ENCODE peak calls at places on chromosome 22, in eight cellular contexts. One of them, this sample, is unnamed. For H3K4me1 and H3K27me3, the result is how much of the 10 kb centered on the place peaks cover.

GRCh38 chr22:45112136-45112879 is 51.4 kb upstream of the NUP50 start:
- DNase-seq in transverse colon: no peak
- DNase-seq in left lung: no peak
- DNase-seq in heart right ventricle: no peak
- DNase-seq in fibroblast of lung: peak
- DNase-seq in Panc1: no peak
- DNase-seq in CD4-positive, alpha-beta memory T cell: no peak
- DNase-seq in stomach: no peak
- DNase-seq in this sample: no peak

GRCh38 chr22:41976070-41976901 is 7.0 kb downstream of the SEPTIN3 start:
- DNase-seq in transverse colon: peak
- DNase-seq in left lung: peak
- DNase-seq in heart right ventricle: no peak
- DNase-seq in fibroblast of lung: no peak
- DNase-seq in Panc1: no peak
- DNase-seq in CD4-positive, alpha-beta memory T cell: no peak
- DNase-seq in stomach: peak
- DNase-seq in this sample: no peak

GRCh38 chr22:35191412-35191811 is 65.9 kb upstream of the HMGXB4 start:
- DNase-seq in transverse colon: no peak
- DNase-seq in left lung: no peak
- DNase-seq in heart right ventricle: no peak
- DNase-seq in fibroblast of lung: peak
- DNase-seq in Panc1: no peak
- DNase-seq in CD4-positive, alpha-beta memory T cell: no peak
- DNase-seq in stomach: no peak
- DNase-seq in this sample: no peak

GRCh38 chr22:44012172-44012571 is 11.9 kb upstream of the PARVB start:
- DNase-seq in transverse colon: no peak
- DNase-seq in left lung: no peak
- DNase-seq in heart right ventricle: no peak
- DNase-seq in fibroblast of lung: no peak
- DNase-seq in Panc1: no peak
- DNase-seq in CD4-positive, alpha-beta memory T cell: no peak
- DNase-seq in stomach: no peak
- DNase-seq in this sample: no peak

GRCh38 chr22:46535876-46536558 is 1.4 kb downstream of the CELSR1 start:
- DNase-seq in transverse colon: no peak
- DNase-seq in left lung: peak
- DNase-seq in heart right ventricle: no peak
- DNase-seq in fibroblast of lung: no peak
- DNase-seq in Panc1: no peak
- DNase-seq in CD4-positive, alpha-beta memory T cell: no peak
- DNase-seq in stomach: no peak
- DNase-seq in this sample: no peak

GRCh38 chr22:24370426-24370825 is 57.0 kb upstream of the ADORA2A start:
- DNase-seq in transverse colon: no peak
- DNase-seq in left lung: no peak
- DNase-seq in heart right ventricle: no peak
- DNase-seq in fibroblast of lung: peak
- DNase-seq in Panc1: no peak
- DNase-seq in CD4-positive, alpha-beta memory T cell: no peak
- DNase-seq in stomach: no peak
- DNase-seq in this sample: no peak

GRCh38 chr22:41021039-41021654 is 70.0 kb downstream of the RBX1 start:
- DNase-seq in transverse colon: peak
- DNase-seq in left lung: peak
- DNase-seq in heart right ventricle: no peak
- DNase-seq in fibroblast of lung: no peak
- DNase-seq in Panc1: no peak
- DNase-seq in CD4-positive, alpha-beta memory T cell: no peak
- DNase-seq in stomach: no peak
- DNase-seq in this sample: no peak

GRCh38 chr22:45268167-45268957 is 16.4 kb upstream of the UPK3A start:
- DNase-seq in transverse colon: peak
- DNase-seq in left lung: no peak
- DNase-seq in heart right ventricle: no peak
- DNase-seq in fibroblast of lung: no peak
- DNase-seq in Panc1: no peak
- DNase-seq in CD4-positive, alpha-beta memory T cell: peak
- DNase-seq in stomach: peak
- DNase-seq in this sample: peak

GRCh38 chr22:34973016-34973415 is 92.9 kb upstream of the ISX start:
- DNase-seq in transverse colon: no peak
- DNase-seq in left lung: no peak
- DNase-seq in heart right ventricle: no peak
- DNase-seq in fibroblast of lung: no peak
- DNase-seq in Panc1: no peak
- DNase-seq in CD4-positive, alpha-beta memory T cell: no peak
- DNase-seq in stomach: no peak
- DNase-seq in this sample: no peak

GRCh38 chr22:30202531-30203006 is 44.0 kb downstream of the LIF start:
- DNase-seq in transverse colon: peak
- DNase-seq in left lung: no peak
- DNase-seq in heart right ventricle: no peak
- DNase-seq in fibroblast of lung: peak
- DNase-seq in Panc1: no peak
- DNase-seq in CD4-positive, alpha-beta memory T cell: no peak
- DNase-seq in stomach: peak
- DNase-seq in this sample: no peak

GRCh38 chr22:47124946-47125345 is 362.5 kb downstream of the TBC1D22A start:
- DNase-seq in transverse colon: no peak
- DNase-seq in left lung: peak
- DNase-seq in heart right ventricle: no peak
- DNase-seq in fibroblast of lung: no peak
- DNase-seq in Panc1: no peak
- DNase-seq in CD4-positive, alpha-beta memory T cell: no peak
- DNase-seq in stomach: no peak
- DNase-seq in this sample: no peak

GRCh38 chr22:32204211-32204855 is 540 bp downstream of the RFPL2 start:
- DNase-seq in transverse colon: no peak
- DNase-seq in left lung: peak
- DNase-seq in heart right ventricle: no peak
- DNase-seq in fibroblast of lung: no peak
- DNase-seq in Panc1: no peak
- DNase-seq in CD4-positive, alpha-beta memory T cell: peak
- DNase-seq in stomach: no peak
- DNase-seq in this sample: no peak

GRCh38 chr22:41327124-41327523 is 25.8 kb downstream of the ZC3H7B start:
- DNase-seq in transverse colon: no peak
- DNase-seq in left lung: no peak
- DNase-seq in heart right ventricle: no peak
- DNase-seq in fibroblast of lung: no peak
- DNase-seq in Panc1: no peak
- DNase-seq in CD4-positive, alpha-beta memory T cell: no peak
- DNase-seq in stomach: no peak
- DNase-seq in this sample: no peak

GRCh38 chr22:47203554-47203991 is 441.1 kb downstream of the TBC1D22A start:
- DNase-seq in transverse colon: no peak
- DNase-seq in left lung: no peak
- DNase-seq in heart right ventricle: no peak
- DNase-seq in fibroblast of lung: no peak
- DNase-seq in Panc1: no peak
- DNase-seq in CD4-positive, alpha-beta memory T cell: no peak
- DNase-seq in stomach: peak
- DNase-seq in this sample: no peak

GRCh38 chr22:38291201-38291777 is 18.5 kb upstream of the TMEM184B start:
- DNase-seq in transverse colon: no peak
- DNase-seq in left lung: no peak
- DNase-seq in heart right ventricle: peak
- DNase-seq in fibroblast of lung: no peak
- DNase-seq in Panc1: no peak
- DNase-seq in CD4-positive, alpha-beta memory T cell: no peak
- DNase-seq in stomach: no peak
- DNase-seq in this sample: no peak

GRCh38 chr22:30424471-30425326 is 869 bp upstream of the MTFP1 start:
- DNase-seq in transverse colon: peak
- DNase-seq in left lung: no peak
- DNase-seq in heart right ventricle: no peak
- DNase-seq in fibroblast of lung: no peak
- DNase-seq in Panc1: no peak
- DNase-seq in CD4-positive, alpha-beta memory T cell: no peak
- DNase-seq in stomach: no peak
- DNase-seq in this sample: no peak

GRCh38 chr22:30855677-30856518 is 112.7 kb downstream of the MORC2 start:
- DNase-seq in transverse colon: no peak
- DNase-seq in left lung: no peak
- DNase-seq in heart right ventricle: no peak
- DNase-seq in fibroblast of lung: no peak
- DNase-seq in Panc1: no peak
- DNase-seq in CD4-positive, alpha-beta memory T cell: no peak
- DNase-seq in stomach: peak
- DNase-seq in this sample: no peak

GRCh38 chr22:48098936-48099245 is 1336.4 kb downstream of the TBC1D22A start:
- DNase-seq in transverse colon: no peak
- DNase-seq in left lung: no peak
- DNase-seq in heart right ventricle: no peak
- DNase-seq in fibroblast of lung: no peak
- DNase-seq in Panc1: no peak
- DNase-seq in CD4-positive, alpha-beta memory T cell: no peak
- DNase-seq in stomach: no peak
- DNase-seq in this sample: no peak

GRCh38 chr22:39428597-39429071 is 28.2 kb upstream of the MGAT3 start:
- DNase-seq in transverse colon: no peak
- DNase-seq in left lung: peak
- DNase-seq in heart right ventricle: no peak
- DNase-seq in fibroblast of lung: no peak
- DNase-seq in Panc1: no peak
- DNase-seq in CD4-positive, alpha-beta memory T cell: no peak
- DNase-seq in stomach: no peak
- DNase-seq in this sample: peak

DNA sequence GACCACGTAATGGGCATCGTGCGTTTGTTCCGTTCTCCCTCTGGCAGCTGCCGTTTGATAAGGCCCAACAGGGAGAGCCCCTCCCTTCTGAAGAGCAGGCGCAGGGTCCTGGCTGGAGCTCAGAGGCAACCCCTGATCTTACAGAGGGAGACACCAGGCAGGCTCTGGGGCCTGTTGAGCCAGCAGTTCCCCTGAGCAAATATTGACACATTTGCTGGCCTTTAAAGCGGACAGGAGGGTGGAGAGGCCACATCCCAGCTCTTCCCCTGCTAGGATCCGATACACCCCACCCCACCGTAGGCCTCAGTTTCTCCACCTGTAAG is 11.8 kb upstream of the C1QTNF6 start:
- DNase-seq in transverse colon: no peak
- DNase-seq in left lung: no peak
- DNase-seq in heart right ventricle: no peak
- DNase-seq in fibroblast of lung: no peak
- DNase-seq in Panc1: no peak
- DNase-seq in CD4-positive, alpha-beta memory T cell: no peak
- DNase-seq in stomach: no peak
- DNase-seq in this sample: no peak
- H3K4me1 ChIP-seq in transverse colon: under half
- H3K4me1 ChIP-seq in left lung: under half
- H3K4me1 ChIP-seq in heart right ventricle: under half
- H3K4me1 ChIP-seq in fibroblast of lung: under half
- H3K4me1 ChIP-seq in Panc1: under half
- H3K4me1 ChIP-seq in CD4-positive, alpha-beta memory T cell: under half
- H3K4me1 ChIP-seq in stomach: under half
- H3K4me1 ChIP-seq in this sample: under half

GRCh38 chr22:25833676-25834075 is 91.7 kb downstream of the MYO18B start:
- DNase-seq in transverse colon: no peak
- DNase-seq in left lung: no peak
- DNase-seq in heart right ventricle: no peak
- DNase-seq in fibroblast of lung: no peak
- DNase-seq in Panc1: no peak
- DNase-seq in CD4-positive, alpha-beta memory T cell: no peak
- DNase-seq in stomach: no peak
- DNase-seq in this sample: no peak
- H3K27ac ChIP-seq in transverse colon: no peak
- H3K27ac ChIP-seq in left lung: no peak
- H3K27ac ChIP-seq in heart right ventricle: peak
- H3K27ac ChIP-seq in fibroblast of lung: no peak
- H3K27ac ChIP-seq in Panc1: no peak
- H3K27ac ChIP-seq in CD4-positive, alpha-beta memory T cell: no peak
- H3K27ac ChIP-seq in stomach: no peak
- H3K27ac ChIP-seq in this sample: no peak

GRCh38 chr22:25420925-25421904 is 143.3 kb upstream of the GRK3 start:
- DNase-seq in transverse colon: no peak
- DNase-seq in left lung: peak
- DNase-seq in heart right ventricle: no peak
- DNase-seq in fibroblast of lung: peak
- DNase-seq in Panc1: no peak
- DNase-seq in CD4-positive, alpha-beta memory T cell: no peak
- DNase-seq in stomach: no peak
- DNase-seq in this sample: no peak
- H3K27me3 ChIP-seq in transverse colon: half or more
- H3K27me3 ChIP-seq in left lung: under half
- H3K27me3 ChIP-seq in heart right ventricle: half or more
- H3K27me3 ChIP-seq in fibroblast of lung: under half
- H3K27me3 ChIP-seq in Panc1: under half
- H3K27me3 ChIP-seq in CD4-positive, alpha-beta memory T cell: under half
- H3K27me3 ChIP-seq in stomach: under half
- H3K27me3 ChIP-seq in this sample: under half

GRCh38 chr22:23183107-23183698 is 2.9 kb downstream of the BCR start:
- DNase-seq in transverse colon: peak
- DNase-seq in left lung: peak
- DNase-seq in heart right ventricle: peak
- DNase-seq in fibroblast of lung: peak
- DNase-seq in Panc1: no peak
- DNase-seq in CD4-positive, alpha-beta memory T cell: no peak
- DNase-seq in stomach: peak
- DNase-seq in this sample: peak

GRCh38 chr22:23180301-23180892 is at the start of gene BCR:
- DNase-seq in transverse colon: peak
- DNase-seq in left lung: peak
- DNase-seq in heart right ventricle: peak
- DNase-seq in fibroblast of lung: peak
- DNase-seq in Panc1: no peak
- DNase-seq in CD4-positive, alpha-beta memory T cell: peak
- DNase-seq in stomach: peak
- DNase-seq in this sample: no peak

GRCh38 chr22:23182289-23183106 is 2.2 kb downstream of the BCR start:
- DNase-seq in transverse colon: no peak
- DNase-seq in left lung: peak
- DNase-seq in heart right ventricle: no peak
- DNase-seq in fibroblast of lung: no peak
- DNase-seq in Panc1: no peak
- DNase-seq in CD4-positive, alpha-beta memory T cell: peak
- DNase-seq in stomach: no peak
- DNase-seq in this sample: no peak

GRCh38 chr22:23180893-23181762 is 819 bp downstream of the BCR start:
- DNase-seq in transverse colon: peak
- DNase-seq in left lung: peak
- DNase-seq in heart right ventricle: no peak
- DNase-seq in fibroblast of lung: no peak
- DNase-seq in Panc1: no peak
- DNase-seq in CD4-positive, alpha-beta memory T cell: no peak
- DNase-seq in stomach: no peak
- DNase-seq in this sample: no peak

DNA sequence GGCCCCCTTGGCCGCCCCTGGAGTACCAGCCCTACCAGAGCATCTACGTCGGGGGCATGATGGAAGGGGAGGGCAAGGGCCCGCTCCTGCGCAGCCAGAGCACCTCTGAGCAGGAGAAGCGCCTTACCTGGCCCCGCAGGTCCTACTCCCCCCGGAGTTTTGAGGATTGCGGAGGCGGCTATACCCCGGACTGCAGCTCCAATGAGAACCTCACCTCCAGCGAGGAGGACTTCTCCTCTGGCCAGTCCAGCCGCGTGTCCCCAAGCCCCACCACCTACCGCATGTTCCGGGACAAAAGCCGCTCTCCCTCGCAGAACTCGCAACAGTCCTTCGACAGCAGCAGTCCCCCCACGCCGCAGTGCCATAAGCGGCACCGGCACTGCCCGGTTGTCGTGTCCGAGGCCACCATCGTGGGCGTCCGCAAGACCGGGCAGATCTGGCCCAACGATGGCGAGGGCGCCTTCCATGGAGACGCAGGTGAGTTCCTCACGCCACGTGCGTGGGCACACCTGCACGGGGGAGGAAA is 1.5 kb downstream of the BCR start:
- DNase-seq in transverse colon: no peak
- DNase-seq in left lung: peak
- DNase-seq in heart right ventricle: no peak
- DNase-seq in fibroblast of lung: no peak
- DNase-seq in Panc1: no peak
- DNase-seq in CD4-positive, alpha-beta memory T cell: no peak
- DNase-seq in stomach: no peak
- DNase-seq in this sample: no peak
- H3K4me1 ChIP-seq in transverse colon: half or more
- H3K4me1 ChIP-seq in left lung: half or more
- H3K4me1 ChIP-seq in heart right ventricle: half or more
- H3K4me1 ChIP-seq in fibroblast of lung: under half
- H3K4me1 ChIP-seq in Panc1: under half
- H3K4me1 ChIP-seq in CD4-positive, alpha-beta memory T cell: half or more
- H3K4me1 ChIP-seq in stomach: half or more
- H3K4me1 ChIP-seq in this sample: under half